ENCODE peak calls at places on chromosomes 11 and 22, in eight cellular contexts. T is GM10248; Q is uterus; R is stimulated activated CD4-positive, alpha-beta T cell treated with anti-CD3 and anti-CD28 coated beads, Interleukin-2, amount 100 ng/mL, for 48 hours; L is stimulated activated CD8-positive, alpha-beta memory T cell treated with anti-CD3 and anti-CD28 coated beads, Interleukin-4, amount 100 ng/mL, for 4 hours; G is cerebellum; Y is T-helper 2 cell treated with Interferon-gamma antibody and Interleukin-4, amounts not matched to agents 5 μg/mL and 100 μg/mL, for 36 hours; E is activated T-cell treated with anti-CD3 and anti-CD28 coated beads for 24 hours. W is an unnamed sample.

GRCh38 chr11:2538951-2539735 is 94.3 kb downstream of the KCNQ1 start:
- DNase-seq in T (no peak), Q (no peak), R (no peak), L (no peak), G (no peak), Y (no peak), E (no peak), W (no peak)

GRCh38 chr11:56819916-56820315 is 71.4 kb upstream of the OR9G4 start:
- DNase-seq in T (no peak), Q (no peak), R (no peak), L (no peak), G (no peak), Y (no peak), E (no peak), W (no peak)

GRCh38 chr11:76206077-76206326 is 300 bp downstream of the WNT11 start:
- DNase-seq in T (no peak), Q (no peak), R (no peak), L (no peak), G (no peak), Y (no peak), E (no peak), W (no peak)

GRCh38 chr11:110862407-110862806 is 150.2 kb upstream of the ARHGAP20 start:
- DNase-seq in T (no peak), Q (no peak), R (no peak), L (no peak), G (no peak), Y (no peak), E (no peak), W (no peak)

GRCh38 chr11:104823638-104824037 is 74.6 kb downstream of the CASP12 start:
- DNase-seq in T (no peak), Q (no peak), R (no peak), L (no peak), G (no peak), Y (no peak), E (no peak), W (no peak)

GRCh38 chr11:64642876-64643257 is 51.8 kb downstream of the SLC22A12 start:
- DNase-seq in T (no peak), Q (no peak), R (no peak), L (no peak), G (no peak), Y (no peak), E (no peak), W (no peak)

GRCh38 chr11:66592457-66593302 is at the start of the genes CCDC87 and CCS:
- DNase-seq in T (peak), Q (peak), R (peak), L (peak), G (peak), Y (peak), E (peak), W (peak)

GRCh38 chr22:19663821-19664325 is 50.4 kb upstream of the SEPTIN5 start:
- DNase-seq in T (peak), Q (peak), R (no peak), L (no peak), G (peak), Y (no peak), E (no peak), W (no peak)

GRCh38 chr11:17206448-17206847 is 1.3 kb downstream of the PIK3C2A start:
- DNase-seq in T (no peak), Q (no peak), R (no peak), L (no peak), G (no peak), Y (no peak), E (no peak), W (no peak)

W was measured in HT-29.